ENCODE peak calls at places on chromosomes 3 and 15, in seven cellular contexts. One of them, this sample, is unnamed.

GRCh38 chr3:194112120-194113106 is 23.5 kb upstream of the HES1 start:
- DNase-seq in activated T-helper 9 cell treated with anti-CD3 and anti-CD28 coated beads, Interleukin-2, amount 50 U/mL, for 16 hours: no peak
- DNase-seq in NCI-H1930: peak; percentile 8
- DNase-seq in posterior cingulate gyrus: no peak
- DNase-seq in HT1080: no peak
- DNase-seq in nephron progenitor cell: peak; percentile 44
- DNase-seq in left colon: peak; percentile 82
- DNase-seq in this sample: peak; percentile 87

GRCh38 chr15:65361708-65362459 is 15.9 kb downstream of the IGDCC3 start:
- DNase-seq in activated T-helper 9 cell treated with anti-CD3 and anti-CD28 coated beads, Interleukin-2, amount 50 U/mL, for 16 hours: no peak
- DNase-seq in NCI-H1930: no peak
- DNase-seq in posterior cingulate gyrus: no peak
- DNase-seq in HT1080: no peak
- DNase-seq in nephron progenitor cell: no peak
- DNase-seq in left colon: no peak
- DNase-seq in this sample: no peak

GRCh38 chr3:102163039-102163817 is 271.6 kb upstream of the ZPLD1 start:
- DNase-seq in activated T-helper 9 cell treated with anti-CD3 and anti-CD28 coated beads, Interleukin-2, amount 50 U/mL, for 16 hours: no peak
- DNase-seq in NCI-H1930: no peak
- DNase-seq in posterior cingulate gyrus: no peak
- DNase-seq in HT1080: peak; percentile 31
- DNase-seq in nephron progenitor cell: no peak
- DNase-seq in left colon: no peak
- DNase-seq in this sample: peak; percentile 82

GRCh38 chr3:89851974-89852621 is 744.7 kb downstream of the EPHA3 start:
- DNase-seq in activated T-helper 9 cell treated with anti-CD3 and anti-CD28 coated beads, Interleukin-2, amount 50 U/mL, for 16 hours: no peak
- DNase-seq in NCI-H1930: no peak
- DNase-seq in posterior cingulate gyrus: peak; percentile 7
- DNase-seq in HT1080: peak; percentile 50
- DNase-seq in nephron progenitor cell: peak; percentile 81
- DNase-seq in left colon: no peak
- DNase-seq in this sample: no peak

GRCh38 chr15:66865622-66866611 is 163.9 kb downstream of the SMAD6 start:
- DNase-seq in activated T-helper 9 cell treated with anti-CD3 and anti-CD28 coated beads, Interleukin-2, amount 50 U/mL, for 16 hours: no peak
- DNase-seq in NCI-H1930: no peak
- DNase-seq in posterior cingulate gyrus: no peak
- DNase-seq in HT1080: no peak
- DNase-seq in nephron progenitor cell: no peak
- DNase-seq in left colon: no peak
- DNase-seq in this sample: no peak

GRCh38 chr3:133887075-133887950 is 8.4 kb downstream of the RAB6B start:
- DNase-seq in activated T-helper 9 cell treated with anti-CD3 and anti-CD28 coated beads, Interleukin-2, amount 50 U/mL, for 16 hours: no peak
- DNase-seq in NCI-H1930: no peak
- DNase-seq in posterior cingulate gyrus: no peak
- DNase-seq in HT1080: no peak
- DNase-seq in nephron progenitor cell: no peak
- DNase-seq in left colon: no peak
- DNase-seq in this sample: no peak

GRCh38 chr15:86629957-86630356 is 550.3 kb downstream of the AGBL1 start:
- DNase-seq in activated T-helper 9 cell treated with anti-CD3 and anti-CD28 coated beads, Interleukin-2, amount 50 U/mL, for 16 hours: no peak
- DNase-seq in NCI-H1930: no peak
- DNase-seq in posterior cingulate gyrus: no peak
- DNase-seq in HT1080: no peak
- DNase-seq in nephron progenitor cell: no peak
- DNase-seq in left colon: no peak
- DNase-seq in this sample: no peak

GRCh38 chr15:77024273-77025065 is 29.5 kb downstream of the PSTPIP1 start:
- DNase-seq in activated T-helper 9 cell treated with anti-CD3 and anti-CD28 coated beads, Interleukin-2, amount 50 U/mL, for 16 hours: peak; percentile 50
- DNase-seq in NCI-H1930: peak; percentile 2
- DNase-seq in posterior cingulate gyrus: peak; percentile 79
- DNase-seq in HT1080: peak; percentile 48
- DNase-seq in nephron progenitor cell: peak; percentile 88
- DNase-seq in left colon: peak; percentile 21
- DNase-seq in this sample: peak; percentile 21

GRCh38 chr3:11985866-11986265 is 18.3 kb upstream of the SYN2 start:
- DNase-seq in activated T-helper 9 cell treated with anti-CD3 and anti-CD28 coated beads, Interleukin-2, amount 50 U/mL, for 16 hours: no peak
- DNase-seq in NCI-H1930: no peak
- DNase-seq in posterior cingulate gyrus: no peak
- DNase-seq in HT1080: no peak
- DNase-seq in nephron progenitor cell: no peak
- DNase-seq in left colon: no peak
- DNase-seq in this sample: no peak

GRCh38 chr15:25803036-25803435 is 60.1 kb downstream of the ATP10A start:
- DNase-seq in activated T-helper 9 cell treated with anti-CD3 and anti-CD28 coated beads, Interleukin-2, amount 50 U/mL, for 16 hours: no peak
- DNase-seq in NCI-H1930: no peak
- DNase-seq in posterior cingulate gyrus: no peak
- DNase-seq in HT1080: no peak
- DNase-seq in nephron progenitor cell: no peak
- DNase-seq in left colon: no peak
- DNase-seq in this sample: no peak

GRCh38 chr3:184336484-184337230 is 743 bp upstream of the FAM131A start:
- DNase-seq in activated T-helper 9 cell treated with anti-CD3 and anti-CD28 coated beads, Interleukin-2, amount 50 U/mL, for 16 hours: no peak
- DNase-seq in NCI-H1930: peak; percentile 22
- DNase-seq in posterior cingulate gyrus: no peak
- DNase-seq in HT1080: peak; percentile 79
- DNase-seq in nephron progenitor cell: no peak
- DNase-seq in left colon: no peak
- DNase-seq in this sample: peak; percentile 51

GRCh38 chr3:196708467-196708866 is 3.6 kb downstream of the CEP19 start:
- DNase-seq in activated T-helper 9 cell treated with anti-CD3 and anti-CD28 coated beads, Interleukin-2, amount 50 U/mL, for 16 hours: no peak
- DNase-seq in NCI-H1930: no peak
- DNase-seq in posterior cingulate gyrus: no peak
- DNase-seq in HT1080: peak; percentile 36
- DNase-seq in nephron progenitor cell: no peak
- DNase-seq in left colon: no peak
- DNase-seq in this sample: no peak

GRCh38 chr3:122397136-122397645 is 13.2 kb downstream of the FAM162A start:
- DNase-seq in activated T-helper 9 cell treated with anti-CD3 and anti-CD28 coated beads, Interleukin-2, amount 50 U/mL, for 16 hours: no peak
- DNase-seq in NCI-H1930: no peak
- DNase-seq in posterior cingulate gyrus: no peak
- DNase-seq in HT1080: no peak
- DNase-seq in nephron progenitor cell: no peak
- DNase-seq in left colon: no peak
- DNase-seq in this sample: no peak

GRCh38 chr3:100185847-100186246 is 71.5 kb upstream of the FILIP1L start:
- DNase-seq in activated T-helper 9 cell treated with anti-CD3 and anti-CD28 coated beads, Interleukin-2, amount 50 U/mL, for 16 hours: no peak
- DNase-seq in NCI-H1930: no peak
- DNase-seq in posterior cingulate gyrus: no peak
- DNase-seq in HT1080: no peak
- DNase-seq in nephron progenitor cell: no peak
- DNase-seq in left colon: no peak
- DNase-seq in this sample: no peak

GRCh38 chr3:45166283-45166879 is 20.2 kb upstream of the CDCP1 start:
- DNase-seq in activated T-helper 9 cell treated with anti-CD3 and anti-CD28 coated beads, Interleukin-2, amount 50 U/mL, for 16 hours: no peak
- DNase-seq in NCI-H1930: no peak
- DNase-seq in posterior cingulate gyrus: no peak
- DNase-seq in HT1080: no peak
- DNase-seq in nephron progenitor cell: no peak
- DNase-seq in left colon: no peak
- DNase-seq in this sample: no peak

This sample was measured in mammary epithelial cell.